ENCODE peak calls at places on chromosome 14, in six cellular contexts. V, R, P, Y, C and E are unnamed samples.

GRCh38 chr14:97283450-97284230 is 486.5 kb downstream of the VRK1 start:
- DNase-seq in Y (no peak), V (no peak), P (no peak), C (no peak), R (no peak), E (no peak)

GRCh38 chr14:34103176-34103575 is 152.3 kb upstream of the EGLN3 start:
- DNase-seq in V (no peak), Y (no peak), R (no peak), P (no peak), C (no peak), E (no peak)

GRCh38 chr14:68779761-68780323 is 13.0 kb downstream of the ZFP36L1 start:
- DNase-seq in V (no peak), C (no peak), Y (no peak), R (no peak), P (peak), E (no peak)

GRCh38 chr14:52124791-52125661 is 56.2 kb upstream of the NID2 start:
- DNase-seq in Y (no peak), P (peak), C (peak), V (peak), R (no peak), E (no peak)

GRCh38 chr14:54640480-54640879 is 73.6 kb downstream of the SAMD4A start:
- DNase-seq in Y (no peak), P (no peak), R (no peak), C (no peak), V (no peak), E (no peak)

GRCh38 chr14:70709726-70710382 is 68.1 kb downstream of the TTC9 start:
- DNase-seq in V (no peak), C (no peak), R (no peak), Y (peak), P (no peak), E (peak)

GRCh38 chr14:103576371-103577024 is 13.7 kb downstream of the COA8 start:
- DNase-seq in V (peak), C (peak), R (no peak), P (peak), Y (no peak), E (peak)

GRCh38 chr14:24246765-24247212 is 4.4 kb upstream of the TINF2 start:
- DNase-seq in R (no peak), P (no peak), C (no peak), V (no peak), Y (no peak), E (no peak)

GRCh38 chr14:100566119-100566518 is 21.1 kb downstream of the BEGAIN start:
- DNase-seq in P (no peak), Y (no peak), V (no peak), C (no peak), R (no peak), E (no peak)

GRCh38 chr14:94543450-94544123 is 17.7 kb upstream of the SERPINA4 start:
- DNase-seq in Y (no peak), C (no peak), P (no peak), V (no peak), R (no peak), E (no peak)

GRCh38 chr14:91244501-91244901 is at the start of gene GPR68:
- DNase-seq in V (peak), P (peak), Y (peak), C (no peak), R (no peak), E (peak)

GRCh38 chr14:90545966-90546751 is 149.3 kb downstream of the CALM1 start:
- DNase-seq in Y (no peak), V (peak), P (peak), R (no peak), C (no peak), E (no peak)

GRCh38 chr14:101256266-101256665 is 305.0 kb upstream of the DIO3 start:
- DNase-seq in P (no peak), V (no peak), Y (no peak), R (no peak), C (no peak), E (no peak)